ENCODE peak calls at places on chromosomes 16 and 17, in six cellular contexts. W is choroid plexus epithelial cell; J is Peyer's patch; M is H1; P is stimulated activated CD4-positive, alpha-beta T cell treated with anti-CD3 and anti-CD28 coated beads, Interleukin-1b, Interleukin-23, amount 100 ng/mL, for 4 hours; G is AG09309. F is an unnamed sample.

GRCh38 chr16:14418795-14419225 is 211.2 kb downstream of the PARN start:
- DNase-seq in W (no peak), J (no peak), M (no peak), P (no peak), G (no peak), F (no peak)

GRCh38 chr17:34692932-34693331 is 113.5 kb downstream of the TMEM132E start:
- DNase-seq in W (no peak), J (no peak), M (no peak), P (no peak), G (no peak), F (no peak)

GRCh38 chr17:2259769-2260536 is 43.6 kb downstream of the SMG6 start:
- DNase-seq in W (peak), J (no peak), M (no peak), P (peak), G (no peak), F (no peak)

GRCh38 chr16:85349413-85350145 is 237.3 kb upstream of the CIBAR2 start:
- DNase-seq in W (no peak), J (no peak), M (no peak), P (no peak), G (no peak), F (no peak)

GRCh38 chr17:15038656-15039055 is 226.5 kb downstream of the PMP22 start:
- DNase-seq in W (peak), J (no peak), M (no peak), P (no peak), G (peak), F (no peak)

GRCh38 chr17:72465191-72466024 is 344.6 kb downstream of the SOX9 start:
- DNase-seq in W (peak), J (peak), M (no peak), P (no peak), G (peak), F (peak)

GRCh38 chr16:31141489-31142108 is 6.1 kb upstream of the PRSS8 start:
- DNase-seq in W (no peak), J (peak), M (no peak), P (no peak), G (peak), F (no peak)

GRCh38 chr17:34519286-34519685 is 60.1 kb upstream of the TMEM132E start:
- DNase-seq in W (peak), J (no peak), M (peak), P (no peak), G (no peak), F (no peak)

GRCh38 chr17:57601328-57601727 is 143.8 kb downstream of the CCDC182 start:
- DNase-seq in W (no peak), J (no peak), M (no peak), P (no peak), G (no peak), F (no peak)

GRCh38 chr16:22123146-22123545 is 30.8 kb downstream of the VWA3A start:
- DNase-seq in W (peak), J (no peak), M (no peak), P (no peak), G (no peak), F (no peak)

GRCh38 chr17:73071387-73071999 is 21.0 kb downstream of the SLC39A11 start:
- DNase-seq in W (peak), J (no peak), M (no peak), P (no peak), G (no peak), F (no peak)

GRCh38 chr17:7745748-7746470 is 28.4 kb downstream of the DNAH2 start:
- DNase-seq in W (peak), J (no peak), M (no peak), P (no peak), G (peak), F (no peak)

GRCh38 chr16:3193221-3194212 is 5.5 kb downstream of the OR1F1 start:
- DNase-seq in W (no peak), J (no peak), M (no peak), P (no peak), G (no peak), F (no peak)